ENCODE peak calls at places on chromosomes 12 and 14, in seven cellular contexts. C is AG09319, W is nephron progenitor cell, D is HCT116, T is PC-3, R is fibroblast of mammary gland, X is right lobe of liver. Z is an unnamed sample.
A peak's percentile ranks its signal among the peaks of the same experiment; 100 is the strongest.

GRCh38 chr14:64878775-64879634 is 702 bp downstream of the SPTB start:
- DNase-seq in X (no peak), W (peak; percentile 44), C (no peak), T (no peak), R (no peak), D (no peak), Z (no peak)

GRCh38 chr14:32073537-32074189 is 3.4 kb upstream of the ARHGAP5 start:
- DNase-seq in D (peak; percentile 82), W (peak; percentile 37), X (no peak), C (peak; percentile 69), T (peak; percentile 93), R (peak; percentile 87), Z (peak; percentile 92)

GRCh38 chr12:2287589-2287988 is 234.8 kb downstream of the CACNA1C start:
- DNase-seq in W (no peak), X (no peak), D (no peak), T (no peak), C (no peak), R (no peak), Z (no peak)

GRCh38 chr12:52346596-52346995 is 20.7 kb downstream of the KRT85 start:
- DNase-seq in C (no peak), W (no peak), T (no peak), X (no peak), D (no peak), R (no peak), Z (no peak)

GRCh38 chr12:1591029-1591428 is 3.4 kb downstream of the FBXL14 start:
- DNase-seq in T (peak; percentile 59), X (no peak), W (no peak), D (no peak), C (no peak), R (peak; percentile 73), Z (no peak)

GRCh38 chr12:132171293-132171967 is 27.2 kb downstream of the NOC4L start:
- DNase-seq in R (no peak), W (no peak), D (no peak), T (no peak), C (no peak), X (peak; percentile 23), Z (no peak)

GRCh38 chr14:66624319-66624937 is 116.5 kb downstream of the GPHN start:
- DNase-seq in T (peak; percentile 77), W (peak; percentile 38), D (peak; percentile 48), C (peak; percentile 23), R (peak; percentile 71), X (peak; percentile 52), Z (peak; percentile 81)

GRCh38 chr14:52821805-52822250 is 30.4 kb upstream of the GNPNAT1 start:
- DNase-seq in W (no peak), T (no peak), C (no peak), D (no peak), R (no peak), X (peak; percentile 44), Z (no peak)

GRCh38 chr12:7205091-7205490 is 15.6 kb downstream of the PEX5 start:
- DNase-seq in X (no peak), T (no peak), R (no peak), D (no peak), C (no peak), W (no peak), Z (no peak)

GRCh38 chr14:55587847-55588246 is 7.8 kb downstream of the KTN1 start:
- DNase-seq in T (no peak), C (no peak), R (no peak), D (no peak), X (no peak), W (no peak), Z (no peak)

GRCh38 chr12:84874125-84874824 is 38.3 kb downstream of the SLC6A15 start:
- DNase-seq in X (no peak), T (peak; percentile 81), R (peak; percentile 76), C (peak; percentile 18), D (peak; percentile 55), W (no peak), Z (peak; percentile 82)

GRCh38 chr14:101398011-101398410 is 163.3 kb upstream of the DIO3 start:
- DNase-seq in X (no peak), C (no peak), T (no peak), D (no peak), R (no peak), W (no peak), Z (no peak)

GRCh38 chr12:12387521-12387920 is 30.6 kb downstream of the BORCS5 start:
- DNase-seq in C (peak; percentile 10), D (no peak), R (peak; percentile 83), X (no peak), W (no peak), T (peak; percentile 53), Z (peak; percentile 73)

GRCh38 chr12:50059440-50060119 is 2.2 kb downstream of the ASIC1 start:
- DNase-seq in D (no peak), X (no peak), C (no peak), W (no peak), R (no peak), T (no peak), Z (no peak)

GRCh38 chr14:85124896-85125295 is 405.0 kb upstream of the FLRT2 start:
- DNase-seq in C (no peak), R (no peak), W (no peak), X (no peak), D (no peak), T (no peak), Z (no peak)

GRCh38 chr12:52646613-52647012 is 5.4 kb downstream of the KRT2 start:
- DNase-seq in D (no peak), W (no peak), T (no peak), R (no peak), C (no peak), X (no peak), Z (no peak)

GRCh38 chr12:100493371-100494012 is 19.8 kb downstream of the NR1H4 start:
- DNase-seq in R (peak; percentile 35), W (no peak), X (no peak), C (no peak), T (peak; percentile 21), D (no peak), Z (no peak)
- TF ChIP-seq CTCF in R (no peak), W (no peak), X (no peak), C (no peak), T (no peak), D (no peak), Z (no peak)

GRCh38 chr12:104938371-104938770 is 19.7 kb downstream of the SLC41A2 start:
- DNase-seq in T (no peak), W (no peak), D (no peak), C (no peak), X (no peak), R (no peak), Z (no peak)

GRCh38 chr12:104942075-104942474 is 16.0 kb downstream of the SLC41A2 start:
- DNase-seq in R (no peak), D (no peak), W (no peak), C (no peak), T (peak; percentile 29), X (no peak), Z (no peak)

GRCh38 chr12:104941454-104941853 is 16.6 kb downstream of the SLC41A2 start:
- DNase-seq in X (no peak), T (no peak), R (no peak), W (no peak), C (no peak), D (no peak), Z (no peak)

GRCh38 chr12:104939089-104939488 is 19.0 kb downstream of the SLC41A2 start:
- DNase-seq in D (no peak), C (no peak), X (no peak), W (no peak), T (no peak), R (no peak), Z (no peak)

GRCh38 chr12:104944252-104944651 is 13.8 kb downstream of the SLC41A2 start:
- DNase-seq in X (peak; percentile 30), W (no peak), T (no peak), C (no peak), D (no peak), R (no peak), Z (no peak)
- TF ChIP-seq CTCF in X (no peak), W (no peak), T (no peak), C (no peak), D (no peak), R (no peak), Z (no peak)

GRCh38 chr12:67512061-67512460 is 136.5 kb upstream of the DYRK2 start:
- DNase-seq in D (no peak), X (no peak), R (no peak), W (no peak), C (no peak), T (no peak), Z (peak; percentile 70)
- TF ChIP-seq CTCF in D (no peak), X (no peak), R (no peak), W (no peak), C (no peak), T (no peak), Z (no peak)

DNA sequence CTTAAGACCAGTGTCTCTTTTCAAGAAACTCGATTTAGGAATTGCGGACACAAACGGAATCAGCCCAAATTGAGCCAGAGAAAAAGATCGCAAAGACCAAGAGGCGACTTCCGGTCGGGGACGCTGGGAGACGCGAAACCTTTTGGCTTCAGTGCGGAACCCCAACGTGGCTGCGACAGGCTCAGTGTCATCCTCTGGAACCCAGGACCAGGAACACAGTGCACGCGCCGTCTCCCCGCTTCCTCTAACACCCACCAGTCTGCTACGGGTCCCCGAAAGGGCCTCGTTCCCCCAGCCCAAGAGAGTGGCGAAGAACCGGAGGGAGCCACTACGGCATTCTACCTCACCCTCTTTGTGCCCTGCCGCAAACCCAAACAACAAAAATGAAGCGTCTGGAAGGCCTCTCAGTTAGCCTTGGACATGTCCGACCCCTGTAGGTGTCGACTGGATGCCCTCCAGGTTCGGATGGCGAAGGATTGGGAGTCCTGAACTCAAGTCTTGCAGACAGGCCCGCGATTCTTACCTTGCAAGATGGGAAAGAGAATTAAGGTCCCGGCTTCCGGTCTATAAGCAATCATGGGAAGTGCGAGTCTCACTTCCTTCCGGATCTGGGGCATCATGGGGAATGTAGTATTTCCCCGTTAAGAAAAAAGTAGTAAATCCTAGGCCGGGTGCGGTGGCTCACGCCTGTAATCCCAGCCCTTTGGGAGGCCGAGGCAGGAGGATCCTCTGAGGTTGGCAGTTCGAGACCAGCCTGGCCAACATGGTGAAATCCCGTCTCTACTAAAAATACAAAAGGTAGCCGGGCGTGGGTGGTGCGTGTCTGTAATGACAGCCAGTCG is at the start of gene RPL6:
- DNase-seq in X (peak; percentile 56), D (peak; percentile 92), W (peak; percentile 61), T (peak; percentile 95), C (peak; percentile 78), R (peak; percentile 95), Z (peak; percentile 95)
- TF ChIP-seq CTCF in X (no peak), D (no peak), W (no peak), T (no peak), C (no peak), R (no peak), Z (no peak)

Z was measured in fibroblast of the aortic adventitia.